ENCODE peak calls at places on chromosomes 4 and X, in four cellular contexts. One of them, this sample, is unnamed.

GRCh38 chr4:86935833-86936721 is 1.3 kb downstream of the AFF1 start:
- DNase-seq in heart right ventricle: peak; percentile 31
- DNase-seq in uterus: peak; percentile 76
- DNase-seq in right atrium auricular region: peak; percentile 82
- DNase-seq in this sample: peak; percentile 88

GRCh38 chrX:39823848-39824247 is 273.9 kb downstream of the BCOR start:
- DNase-seq in heart right ventricle: no peak
- DNase-seq in uterus: no peak
- DNase-seq in right atrium auricular region: no peak
- DNase-seq in this sample: no peak

GRCh38 chr4:98566491-98567008 is 91.9 kb downstream of the TSPAN5 start:
- DNase-seq in uterus: no peak
- DNase-seq in right atrium auricular region: no peak
- DNase-seq in heart right ventricle: no peak
- DNase-seq in this sample: no peak

GRCh38 chr4:98816386-98816785 is 112.5 kb downstream of the EIF4E start:
- DNase-seq in right atrium auricular region: no peak
- DNase-seq in uterus: no peak
- DNase-seq in heart right ventricle: no peak
- DNase-seq in this sample: no peak

GRCh38 chr4:182206916-182207315 is 36.3 kb upstream of the TENM3 start:
- DNase-seq in right atrium auricular region: no peak
- DNase-seq in uterus: no peak
- DNase-seq in heart right ventricle: no peak
- DNase-seq in this sample: no peak

GRCh38 chr4:23934915-23935314 is 45.1 kb upstream of the PPARGC1A start:
- DNase-seq in heart right ventricle: peak; percentile 47
- DNase-seq in uterus: peak; percentile 22
- DNase-seq in right atrium auricular region: peak; percentile 69
- DNase-seq in this sample: no peak

GRCh38 chrX:69539437-69539836 is 35.3 kb downstream of the NALF2 start:
- DNase-seq in right atrium auricular region: no peak
- DNase-seq in uterus: no peak
- DNase-seq in heart right ventricle: no peak
- DNase-seq in this sample: no peak

GRCh38 chr4:69984030-69984443 is 11.7 kb upstream of the STATH start:
- DNase-seq in heart right ventricle: no peak
- DNase-seq in right atrium auricular region: no peak
- DNase-seq in uterus: no peak
- DNase-seq in this sample: no peak

GRCh38 chrX:121456315-121456714 is 408.9 kb downstream of the GLUD2 start:
- DNase-seq in heart right ventricle: no peak
- DNase-seq in right atrium auricular region: no peak
- DNase-seq in uterus: no peak
- DNase-seq in this sample: no peak

GRCh38 chr4:122119739-122120138 is 32.4 kb upstream of the BLTP1 start:
- DNase-seq in heart right ventricle: no peak
- DNase-seq in uterus: no peak
- DNase-seq in right atrium auricular region: no peak
- DNase-seq in this sample: no peak

GRCh38 chr4:113328514-113328913 is 279.1 kb downstream of the ANK2 start:
- DNase-seq in heart right ventricle: no peak
- DNase-seq in right atrium auricular region: no peak
- DNase-seq in uterus: no peak
- DNase-seq in this sample: no peak

GRCh38 chr4:55445921-55446577 is 50.3 kb downstream of the TMEM165 start:
- DNase-seq in heart right ventricle: no peak
- DNase-seq in uterus: no peak
- DNase-seq in right atrium auricular region: no peak
- DNase-seq in this sample: no peak

GRCh38 chr4:76305033-76305687 is 1.4 kb upstream of the STBD1 start:
- DNase-seq in uterus: no peak
- DNase-seq in heart right ventricle: no peak
- DNase-seq in right atrium auricular region: no peak
- DNase-seq in this sample: no peak

GRCh38 chr4:1492636-1493539 is 86.6 kb upstream of the NKX1-1 start:
- DNase-seq in uterus: no peak
- DNase-seq in heart right ventricle: no peak
- DNase-seq in right atrium auricular region: no peak
- DNase-seq in this sample: no peak

GRCh38 chr4:173527103-173527876 is 2.7 kb downstream of the HAND2 start:
- DNase-seq in right atrium auricular region: no peak
- DNase-seq in uterus: no peak
- DNase-seq in heart right ventricle: peak; percentile 50
- DNase-seq in this sample: peak; percentile 63

GRCh38 chrX:106014119-106014775 is 24.3 kb downstream of the SERPINA7 start:
- DNase-seq in uterus: no peak
- DNase-seq in heart right ventricle: no peak
- DNase-seq in right atrium auricular region: no peak
- DNase-seq in this sample: no peak

GRCh38 chr4:134001057-134001456 is 200.5 kb downstream of the PABPC4L start:
- DNase-seq in right atrium auricular region: no peak
- DNase-seq in heart right ventricle: no peak
- DNase-seq in uterus: no peak
- DNase-seq in this sample: no peak

GRCh38 chrX:7083468-7084396 is 63.8 kb upstream of the STS start:
- DNase-seq in heart right ventricle: no peak
- DNase-seq in right atrium auricular region: no peak
- DNase-seq in uterus: no peak
- DNase-seq in this sample: no peak

GRCh38 chr4:52836120-52836519 is 26.0 kb upstream of the RASL11B start:
- DNase-seq in heart right ventricle: no peak
- DNase-seq in uterus: no peak
- DNase-seq in right atrium auricular region: no peak
- DNase-seq in this sample: no peak

GRCh38 chr4:18917689-18918088 is 896.1 kb upstream of the LCORL start:
- DNase-seq in heart right ventricle: no peak
- DNase-seq in uterus: no peak
- DNase-seq in right atrium auricular region: no peak
- DNase-seq in this sample: no peak

GRCh38 chr4:185541251-185541671 is 6.0 kb upstream of the PDLIM3 start:
- DNase-seq in right atrium auricular region: peak; percentile 89
- DNase-seq in heart right ventricle: peak; percentile 56
- DNase-seq in uterus: peak; percentile 70
- DNase-seq in this sample: no peak

GRCh38 chr4:91826186-91826585 is 477.6 kb upstream of the GRID2 start:
- DNase-seq in right atrium auricular region: no peak
- DNase-seq in heart right ventricle: no peak
- DNase-seq in uterus: no peak
- DNase-seq in this sample: no peak

GRCh38 chr4:112296949-112297483 is at the start of gene ALPK1:
- DNase-seq in heart right ventricle: no peak
- DNase-seq in right atrium auricular region: no peak
- DNase-seq in uterus: no peak
- DNase-seq in this sample: no peak

GRCh38 chr4:123649644-123650356 is 253.2 kb downstream of the SPRY1 start:
- DNase-seq in right atrium auricular region: no peak
- DNase-seq in heart right ventricle: no peak
- DNase-seq in uterus: peak; percentile 38
- DNase-seq in this sample: peak; percentile 70

GRCh38 chr4:182212211-182212761 is 30.9 kb upstream of the TENM3 start:
- DNase-seq in uterus: no peak
- DNase-seq in heart right ventricle: peak; percentile 19
- DNase-seq in right atrium auricular region: no peak
- DNase-seq in this sample: no peak

GRCh38 chr4:119068529-119068962 is 67.1 kb upstream of the MYOZ2 start:
- DNase-seq in uterus: peak; percentile 32
- DNase-seq in right atrium auricular region: no peak
- DNase-seq in heart right ventricle: no peak
- DNase-seq in this sample: no peak

GRCh38 chrX:155086961-155087735 is 15.8 kb downstream of the BRCC3 start:
- DNase-seq in right atrium auricular region: no peak
- DNase-seq in uterus: no peak
- DNase-seq in heart right ventricle: no peak
- DNase-seq in this sample: no peak

GRCh38 chr4:128244379-128244778 is 43.2 kb downstream of the PGRMC2 start:
- DNase-seq in right atrium auricular region: no peak
- DNase-seq in heart right ventricle: no peak
- DNase-seq in uterus: no peak
- DNase-seq in this sample: no peak

GRCh38 chr4:5734841-5735240 is 23.8 kb downstream of the EVC start:
- DNase-seq in right atrium auricular region: no peak
- DNase-seq in heart right ventricle: peak; percentile 48
- DNase-seq in uterus: no peak
- DNase-seq in this sample: no peak

GRCh38 chr4:38583102-38583501 is 80.9 kb upstream of the KLF3 start:
- DNase-seq in uterus: no peak
- DNase-seq in heart right ventricle: no peak
- DNase-seq in right atrium auricular region: peak; percentile 40
- DNase-seq in this sample: no peak

GRCh38 chrX:21802844-21803243 is 36.6 kb upstream of the MBTPS2 start:
- DNase-seq in heart right ventricle: no peak
- DNase-seq in uterus: no peak
- DNase-seq in right atrium auricular region: no peak
- DNase-seq in this sample: no peak

GRCh38 chr4:106355193-106355592 is 13.4 kb downstream of the GIMD1 start:
- DNase-seq in right atrium auricular region: no peak
- DNase-seq in heart right ventricle: peak; percentile 12
- DNase-seq in uterus: no peak
- DNase-seq in this sample: peak; percentile 74

GRCh38 chrX:113369056-113369455 is 528.4 kb upstream of the AMOT start:
- DNase-seq in right atrium auricular region: no peak
- DNase-seq in heart right ventricle: no peak
- DNase-seq in uterus: no peak
- DNase-seq in this sample: no peak

GRCh38 chr4:15470149-15470520 is 453 bp downstream of the CC2D2A start:
- DNase-seq in uterus: no peak
- DNase-seq in right atrium auricular region: no peak
- DNase-seq in heart right ventricle: no peak
- DNase-seq in this sample: no peak

GRCh38 chr4:15466596-15466995 is 3.1 kb upstream of the CC2D2A start:
- DNase-seq in uterus: no peak
- DNase-seq in heart right ventricle: no peak
- DNase-seq in right atrium auricular region: no peak
- DNase-seq in this sample: no peak

GRCh38 chr4:15469402-15470148 is at the start of gene CC2D2A:
- DNase-seq in uterus: no peak
- DNase-seq in heart right ventricle: no peak
- DNase-seq in right atrium auricular region: no peak
- DNase-seq in this sample: no peak
- H3K4me3 ChIP-seq in uterus: peak within 1 kb of the TSS; percentile 40
- H3K4me3 ChIP-seq in heart right ventricle: peak within 1 kb of the TSS; percentile 42
- H3K4me3 ChIP-seq in right atrium auricular region: peak within 1 kb of the TSS; percentile 60
- H3K4me3 ChIP-seq in this sample: peak within 1 kb of the TSS; percentile 65

DNA sequence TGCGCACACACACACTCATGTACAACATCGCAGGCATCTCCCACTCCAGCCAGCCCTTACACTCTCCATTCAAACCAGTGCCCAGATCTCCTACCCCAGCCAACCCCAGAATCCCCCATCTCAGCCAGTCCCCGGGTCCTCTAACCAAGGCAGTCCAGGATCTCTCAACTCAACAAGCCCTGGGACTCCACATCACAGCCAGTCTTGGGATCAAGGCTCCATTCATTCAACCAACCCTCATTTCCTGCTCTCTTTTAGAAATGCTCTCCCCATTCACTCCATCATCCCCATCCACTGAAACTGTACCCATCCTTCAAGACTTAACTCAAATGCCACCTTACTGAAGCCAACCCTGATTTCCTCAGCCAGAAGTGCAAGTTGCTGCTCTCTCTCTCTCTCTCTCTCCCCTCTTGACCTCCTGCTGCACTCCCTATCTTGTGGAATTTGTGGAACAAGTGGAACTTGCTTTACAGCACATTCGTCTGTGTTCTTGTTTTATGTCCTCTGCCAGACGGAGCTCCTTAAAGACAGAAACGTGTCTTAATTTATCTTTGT is 40.6 kb upstream of the IQSEC2 start:
- DNase-seq in right atrium auricular region: no peak
- DNase-seq in heart right ventricle: no peak
- DNase-seq in uterus: no peak
- DNase-seq in this sample: no peak
- H3K27me3 ChIP-seq in right atrium auricular region: no peaks in the 10 kb centered on the region
- H3K27me3 ChIP-seq in heart right ventricle: peaks cover 96% of the 10 kb centered on the region
- H3K27me3 ChIP-seq in uterus: peaks cover 5% of the 10 kb centered on the region
- H3K27me3 ChIP-seq in this sample: peaks cover 7% of the 10 kb centered on the region

DNA sequence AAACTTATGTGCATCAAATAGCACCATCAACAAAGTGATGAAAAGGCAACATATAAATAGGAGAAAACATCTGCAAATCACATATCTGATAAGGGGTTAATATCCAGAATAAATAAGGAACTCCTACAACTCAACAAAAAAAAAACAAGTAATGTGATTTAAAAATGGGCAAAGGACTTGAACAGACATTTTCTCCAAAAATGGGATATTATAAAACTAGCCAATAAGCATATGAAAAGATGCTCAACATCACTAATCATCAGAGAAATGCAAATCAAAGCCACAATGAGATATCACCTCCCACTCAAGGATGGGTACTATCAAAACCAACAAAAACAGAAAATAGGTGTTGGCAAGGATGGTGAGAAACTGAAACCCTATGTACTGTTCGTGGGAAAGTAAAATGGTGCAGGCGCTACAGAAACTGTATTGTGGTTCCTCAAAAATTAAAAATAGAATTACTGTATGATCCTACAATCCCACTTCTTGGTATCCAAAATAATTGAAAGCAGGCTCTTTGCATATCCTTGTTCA is 2.4 kb downstream of the DNAJB14 start:
- DNase-seq in heart right ventricle: no peak
- DNase-seq in uterus: no peak
- DNase-seq in right atrium auricular region: no peak
- DNase-seq in this sample: no peak
- H3K4me1 ChIP-seq in heart right ventricle: peaks cover 59% of the 10 kb centered on the region
- H3K4me1 ChIP-seq in uterus: no peaks in the 10 kb centered on the region
- H3K4me1 ChIP-seq in right atrium auricular region: peaks cover 33% of the 10 kb centered on the region
- H3K4me1 ChIP-seq in this sample: peaks cover 25% of the 10 kb centered on the region

GRCh38 chrX:77793950-77794349 is 7.9 kb upstream of the ATRX start:
- DNase-seq in right atrium auricular region: no peak
- DNase-seq in uterus: no peak
- DNase-seq in heart right ventricle: no peak
- DNase-seq in this sample: no peak

GRCh38 chrX:77785400-77785745 is 643 bp downstream of the ATRX start:
- DNase-seq in uterus: no peak
- DNase-seq in heart right ventricle: no peak
- DNase-seq in right atrium auricular region: no peak
- DNase-seq in this sample: no peak

GRCh38 chrX:77785746-77786548 is at the start of gene ATRX:
- DNase-seq in right atrium auricular region: peak; percentile 63
- DNase-seq in uterus: peak; percentile 61
- DNase-seq in heart right ventricle: peak; percentile 64
- DNase-seq in this sample: peak; percentile 84

DNA sequence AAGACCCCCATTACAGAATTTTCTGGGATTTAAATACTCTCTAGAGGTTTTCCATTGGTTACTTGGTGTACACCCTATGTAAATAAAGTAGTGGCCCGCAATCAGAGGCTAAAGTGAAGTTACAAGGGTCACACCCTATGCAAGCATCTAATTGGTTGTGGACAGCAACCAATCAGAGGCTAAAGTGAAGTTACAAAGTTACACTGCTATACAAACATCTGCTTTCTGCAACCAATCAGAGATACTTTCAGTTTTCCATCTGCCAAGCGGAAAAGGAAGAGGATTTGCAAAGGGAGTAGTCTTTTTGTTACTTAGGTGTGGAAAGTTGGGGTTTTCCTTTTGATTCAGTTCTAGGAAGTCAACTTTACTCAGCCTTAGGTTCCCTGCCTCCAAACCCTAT is 2.0 kb upstream of the ATRX start:
- DNase-seq in right atrium auricular region: no peak
- DNase-seq in heart right ventricle: no peak
- DNase-seq in uterus: no peak
- DNase-seq in this sample: no peak
- H3K4me3 ChIP-seq in right atrium auricular region: peak overlapping the region; percentile 33
- H3K4me3 ChIP-seq in heart right ventricle: no peak overlapping the region
- H3K4me3 ChIP-seq in uterus: no peak overlapping the region
- H3K4me3 ChIP-seq in this sample: peak overlapping the region; percentile 51